ENCODE peak calls at places on chromosomes 4 and X, in eight cellular contexts. X, Y, C, V, U, Q, M and J are unnamed samples.

GRCh38 chr4:3229964-3230363 is 19.0 kb upstream of the MSANTD1 start:
- DNase-seq in Q (no peak), U (no peak), C (no peak), M (no peak), V (no peak), Y (no peak), X (no peak), J (no peak)

GRCh38 chr4:118823471-118823870 is 12.5 kb downstream of the SEC24D start:
- DNase-seq in Q (no peak), X (no peak), Y (no peak), U (no peak), C (no peak), M (peak), V (peak), J (no peak)

GRCh38 chr4:1721666-1722550 is 587 bp downstream of the TACC3 start:
- DNase-seq in X (no peak), U (no peak), Q (no peak), C (no peak), V (no peak), M (no peak), Y (no peak), J (no peak)

GRCh38 chr4:186936496-186937375 is 213.1 kb upstream of the FAT1 start:
- DNase-seq in X (no peak), U (no peak), C (no peak), Y (peak), V (peak), Q (peak), M (no peak), J (no peak)

GRCh38 chr4:176300036-176300435 is 19.7 kb upstream of the SPCS3 start:
- DNase-seq in V (no peak), Q (no peak), M (no peak), Y (no peak), C (no peak), X (no peak), U (no peak), J (no peak)

GRCh38 chr4:3217266-3217665 is 31.7 kb upstream of the MSANTD1 start:
- DNase-seq in Y (no peak), C (no peak), U (no peak), Q (no peak), M (no peak), X (no peak), V (no peak), J (no peak)

GRCh38 chr4:106318511-106318910 is 2.2 kb downstream of the AIMP1 start:
- DNase-seq in C (no peak), Q (no peak), V (no peak), X (no peak), Y (no peak), M (no peak), U (no peak), J (no peak)

GRCh38 chrX:47235691-47236103 is 2.9 kb downstream of the USP11 start:
- DNase-seq in C (no peak), U (no peak), Y (no peak), Q (peak), V (no peak), M (no peak), X (no peak), J (no peak)

GRCh38 chr4:2084316-2084715 is 25.2 kb downstream of the NAT8L start:
- DNase-seq in Y (no peak), C (peak), X (no peak), M (peak), U (no peak), Q (no peak), V (no peak), J (peak)

GRCh38 chr4:107243141-107243779 is 207.1 kb upstream of the DKK2 start:
- DNase-seq in V (no peak), C (no peak), Q (no peak), U (no peak), M (no peak), Y (no peak), X (no peak), J (no peak)

GRCh38 chrX:84907324-84907946 is 96.2 kb upstream of the APOOL start:
- DNase-seq in V (no peak), C (no peak), X (no peak), Y (peak), U (no peak), Q (peak), M (no peak), J (no peak)

GRCh38 chr4:2832309-2832980 is 11.2 kb upstream of the ADD1 start:
- DNase-seq in M (no peak), C (peak), U (no peak), V (no peak), X (peak), Q (no peak), Y (no peak), J (peak)

GRCh38 chr4:30763337-30763736 is 43.2 kb downstream of the PCDH7 start:
- DNase-seq in Y (no peak), Q (peak), M (no peak), U (no peak), V (no peak), X (no peak), C (no peak), J (no peak)

GRCh38 chrX:132909643-132910042 is 48.8 kb downstream of the HS6ST2 start:
- DNase-seq in X (no peak), U (no peak), C (no peak), V (no peak), M (no peak), Y (peak), Q (peak), J (no peak)

GRCh38 chr4:38242110-38242509 is 281.9 kb downstream of the PTTG2 start:
- DNase-seq in Q (no peak), C (no peak), V (no peak), M (no peak), U (no peak), Y (no peak), X (no peak), J (peak)

GRCh38 chr4:119510750-119511149 is 117.9 kb downstream of the PDE5A start:
- DNase-seq in Q (no peak), C (no peak), M (no peak), V (no peak), X (no peak), Y (peak), U (no peak), J (no peak)

GRCh38 chr4:150004481-150004880 is 73.8 kb upstream of the DCLK2 start:
- DNase-seq in V (no peak), Y (peak), Q (peak), U (no peak), X (no peak), C (no peak), M (no peak), J (no peak)

GRCh38 chr4:48030470-48030869 is 13.9 kb downstream of the NIPAL1 start:
- DNase-seq in M (no peak), Q (peak), C (no peak), U (no peak), V (no peak), X (no peak), Y (no peak), J (no peak)

GRCh38 chr4:124290678-124291077 is 421.9 kb downstream of the ANKRD50 start:
- DNase-seq in U (no peak), Q (no peak), X (no peak), C (no peak), V (no peak), Y (no peak), M (no peak), J (no peak)

GRCh38 chr4:48047421-48047844 is 30.9 kb downstream of the NIPAL1 start:
- DNase-seq in X (peak), U (no peak), Y (no peak), V (no peak), C (peak), Q (peak), M (no peak), J (no peak)

GRCh38 chrX:44744828-44745227 is 99.0 kb upstream of the DUSP21 start:
- DNase-seq in Q (no peak), M (no peak), U (no peak), X (no peak), C (no peak), Y (no peak), V (no peak), J (no peak)

GRCh38 chrX:599837-600715 is 30.5 kb upstream of the SHOX start:
- DNase-seq in V (no peak), Y (no peak), C (no peak), U (no peak), X (no peak), M (no peak), Q (no peak), J (peak)

GRCh38 chrX:136607236-136607635 is 40.7 kb upstream of the CD40LG start:
- DNase-seq in M (no peak), V (no peak), Q (no peak), X (no peak), U (no peak), Y (no peak), C (no peak), J (no peak)

DNA sequence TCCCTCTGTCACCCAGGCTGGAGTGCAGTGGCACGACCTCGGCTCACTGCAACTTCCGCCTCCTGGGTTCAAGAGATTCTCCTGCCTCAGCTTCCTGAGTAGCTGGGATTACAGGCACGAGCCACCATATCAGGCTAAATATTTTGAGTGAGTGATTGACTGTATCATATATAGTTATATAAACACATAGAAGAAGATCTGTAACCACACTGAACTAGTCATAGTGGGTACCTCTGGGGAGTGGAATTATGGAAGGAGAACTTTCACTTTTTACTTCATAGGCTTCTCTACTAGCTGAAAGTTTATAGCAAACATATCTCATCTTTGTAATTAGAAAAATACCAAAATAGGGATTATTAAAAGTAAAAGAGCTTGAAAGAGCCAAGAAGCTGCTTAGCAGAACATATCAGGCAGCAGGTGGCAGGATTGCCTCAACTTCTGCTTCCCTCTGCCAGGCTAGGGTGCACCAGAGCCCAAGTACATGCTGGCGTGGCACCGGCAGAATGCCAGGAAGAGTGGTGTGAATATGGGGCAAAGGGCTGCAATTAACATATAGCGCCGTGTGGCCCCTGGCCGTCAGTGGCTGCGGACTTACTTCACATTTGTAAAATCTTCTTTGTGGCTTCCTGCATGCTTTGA is 39.5 kb upstream of the CD40LG start:
- DNase-seq in C (peak), Y (peak), Q (peak), X (peak), M (no peak), U (no peak), V (peak), J (no peak)
- TF ChIP-seq CTCF in C (peak), Y (peak), Q (peak), X (peak), M (no peak), U (no peak), V (peak), J (peak)

DNA sequence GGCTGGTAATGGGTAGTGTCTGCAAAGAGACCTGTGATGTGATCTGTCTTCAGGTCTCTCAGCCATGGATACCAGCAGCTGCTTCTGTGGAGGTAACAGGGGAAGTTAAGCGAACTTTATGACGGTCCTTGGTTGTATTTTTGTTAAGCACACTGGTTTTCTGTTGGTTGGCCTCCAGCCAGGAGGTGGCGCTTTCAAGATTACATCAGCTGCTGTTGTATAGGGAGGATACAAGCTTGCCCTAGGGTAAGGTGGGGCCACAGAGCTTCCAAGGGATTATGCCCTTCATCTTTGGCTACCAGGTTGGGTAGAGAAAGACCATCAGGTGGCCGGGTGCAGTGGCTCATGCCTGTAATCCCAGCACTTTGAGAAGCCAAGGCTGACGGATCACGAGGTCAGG is 834.2 kb upstream of the GALNTL6 start:
- DNase-seq in M (no peak), C (no peak), Y (no peak), X (no peak), U (no peak), Q (no peak), V (no peak), J (no peak)
- TF ChIP-seq CTCF in M (no peak), C (no peak), Y (no peak), X (no peak), U (no peak), Q (no peak), V (no peak), J (no peak)

GRCh38 chr4:154416183-154416543 is 75.4 kb downstream of the DCHS2 start:
- DNase-seq in V (no peak), X (no peak), Q (no peak), C (no peak), U (no peak), Y (peak), M (no peak), J (no peak)
- TF ChIP-seq CTCF in V (no peak), X (no peak), Q (no peak), C (no peak), U (peak), Y (no peak), M (no peak), J (no peak)

GRCh38 chr4:122764071-122764807 is 31.7 kb downstream of the BBS12 start:
- DNase-seq in Y (peak), C (no peak), U (no peak), Q (peak), M (no peak), V (no peak), X (no peak), J (no peak)
- TF ChIP-seq CTCF in Y (no peak), C (no peak), U (no peak), Q (no peak), M (no peak), V (no peak), X (no peak), J (no peak)

GRCh38 chr4:74793757-74794340 is 474 bp downstream of the BTC start:
- DNase-seq in C (peak), Q (peak), M (no peak), U (peak), X (peak), V (no peak), Y (peak), J (no peak)

GRCh38 chr4:74790652-74791051 is 3.7 kb downstream of the BTC start:
- DNase-seq in V (no peak), Y (no peak), X (no peak), M (no peak), Q (no peak), C (no peak), U (no peak), J (no peak)

GRCh38 chr4:74789518-74789917 is 4.8 kb downstream of the BTC start:
- DNase-seq in C (no peak), Q (no peak), X (no peak), V (no peak), U (no peak), M (no peak), Y (no peak), J (no peak)

GRCh38 chr4:74796631-74797030 is 2.3 kb upstream of the BTC start:
- DNase-seq in C (no peak), X (no peak), U (no peak), M (no peak), Y (no peak), V (no peak), Q (no peak), J (no peak)

GRCh38 chr4:74794341-74794801 is at the start of gene BTC:
- DNase-seq in M (no peak), Q (peak), V (peak), X (peak), C (peak), U (peak), Y (peak), J (peak)
- TF ChIP-seq CTCF in M (no peak), Q (peak), V (peak), X (peak), C (no peak), U (peak), Y (peak), J (peak)

DNA sequence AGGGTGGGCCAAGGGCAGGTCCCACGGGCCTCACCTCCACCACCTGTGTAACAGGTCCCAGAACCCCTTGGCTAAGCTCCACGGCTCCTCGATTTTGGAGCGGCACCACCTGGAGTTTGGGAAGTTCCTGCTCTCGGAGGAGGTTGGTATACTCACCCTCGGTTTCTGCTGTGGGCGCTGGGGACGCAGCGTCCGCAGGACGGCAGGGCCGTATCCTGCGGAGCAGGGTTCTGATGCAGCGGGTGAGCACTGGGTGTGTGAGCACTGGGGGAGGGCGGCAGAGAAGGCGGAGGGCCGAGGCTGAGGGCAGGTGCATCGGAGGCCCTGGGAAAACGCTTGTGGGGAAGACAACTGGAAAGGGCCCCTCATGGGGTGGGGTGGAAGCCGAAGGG is 11.0 kb downstream of the ATP5ME start:
- DNase-seq in Y (no peak), U (no peak), V (no peak), C (no peak), Q (no peak), X (no peak), M (no peak), J (no peak)
- TF ChIP-seq CTCF in Y (no peak), U (no peak), V (no peak), C (no peak), Q (no peak), X (no peak), M (no peak), J (no peak)

DNA sequence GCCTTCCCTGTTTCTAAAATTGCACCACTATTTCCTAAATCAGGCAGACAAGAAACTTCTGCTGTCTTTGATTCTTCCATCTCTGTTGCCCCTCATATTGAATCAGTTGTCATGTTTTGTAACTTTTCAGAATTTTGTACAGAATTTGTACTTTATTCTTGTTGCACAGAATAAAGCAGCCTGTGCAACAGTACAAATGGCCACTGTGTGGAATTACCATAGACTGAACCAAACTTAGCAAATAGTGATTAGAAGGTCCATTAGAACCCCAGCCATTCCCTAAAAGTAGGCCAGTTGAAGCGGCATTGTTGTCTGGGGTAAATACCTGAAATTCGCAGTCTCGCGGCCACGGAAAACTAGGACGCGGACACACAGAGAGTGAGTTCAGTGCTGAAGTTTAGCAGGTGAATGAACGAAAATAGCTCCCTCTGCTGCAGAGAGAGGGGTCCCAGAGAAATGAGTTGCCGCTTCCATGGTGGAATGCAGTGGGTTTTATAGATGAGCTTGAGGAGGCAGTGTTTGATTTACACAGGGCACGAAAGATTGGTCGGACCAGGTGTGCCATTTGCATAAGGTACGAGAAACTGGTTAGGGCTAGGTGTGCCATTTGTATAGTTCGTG is 71.8 kb downstream of the C4orf33 start:
- DNase-seq in C (no peak), M (no peak), U (peak), X (no peak), V (no peak), Y (no peak), Q (peak), J (no peak)
- TF ChIP-seq CTCF in C (no peak), M (no peak), U (peak), X (no peak), V (no peak), Y (no peak), Q (peak), J (no peak)

GRCh38 chr4:137519406-137519805 is 12.9 kb downstream of the PCDH18 start:
- DNase-seq in Y (peak), M (no peak), Q (peak), U (no peak), X (no peak), C (no peak), V (no peak), J (no peak)
- TF ChIP-seq CTCF in Y (no peak), M (no peak), Q (no peak), U (no peak), X (no peak), C (no peak), V (no peak), J (no peak)

GRCh38 chr4:53693408-53693807 is 102.1 kb upstream of the LNX1 start:
- DNase-seq in Q (no peak), U (no peak), X (no peak), M (no peak), Y (no peak), V (no peak), C (no peak), J (no peak)
- TF ChIP-seq CTCF in Q (peak), U (no peak), X (no peak), M (no peak), Y (no peak), V (no peak), C (no peak), J (no peak)